ENCODE peak calls at places on chromosomes 2 and 18, in ten cellular contexts. J is GM12865, C is NT2/D1, Z is astrocyte of the hippocampus, X is GM10248, E is OCI-LY7, T is neural crest cell, N is GM03348, S is T-helper 17 cell, U is SK-MEL-5. I is an unnamed sample.

GRCh38 chr2:99879481-99879880 is 262.9 kb downstream of the AFF3 start:
- DNase-seq in J (no peak), C (no peak), Z (peak; percentile 45), X (no peak), E (no peak), T (no peak), N (no peak), S (no peak), U (peak; percentile 65), I (no peak)

GRCh38 chr2:73070651-73071451 is 661 bp downstream of the SFXN5 start:
- DNase-seq in J (peak; percentile 97), C (peak; percentile 90), Z (peak; percentile 99), X (peak; percentile 99), E (peak; percentile 93), T (peak; percentile 99), N (peak; percentile 100), S (peak; percentile 92), U (peak; percentile 97), I (peak; percentile 100)

GRCh38 chr2:68870215-68870614 is 982 bp downstream of the BMP10 start:
- DNase-seq in J (no peak), C (no peak), Z (no peak), X (no peak), E (peak; percentile 13), T (no peak), N (no peak), S (no peak), U (no peak), I (no peak)

GRCh38 chr2:68432696-68433658 is 34.1 kb downstream of the FBXO48 start:
- DNase-seq in J (no peak), C (no peak), Z (no peak), X (no peak), E (no peak), T (no peak), N (no peak), S (no peak), U (no peak), I (no peak)

GRCh38 chr18:12317664-12318333 is 9.8 kb downstream of the TUBB6 start:
- DNase-seq in J (no peak), C (no peak), Z (peak; percentile 26), X (no peak), E (peak; percentile 42), T (no peak), N (peak; percentile 55), S (no peak), U (no peak), I (no peak)

GRCh38 chr2:32946314-32947075 is at the start of gene LTBP1:
- DNase-seq in J (peak; percentile 72), C (peak; percentile 59), Z (peak; percentile 87), X (peak; percentile 79), E (peak; percentile 93), T (peak; percentile 62), N (peak; percentile 78), S (peak; percentile 48), U (peak; percentile 79), I (peak; percentile 86)

GRCh38 chr2:171149539-171149938 is 11.2 kb downstream of the TLK1 start:
- DNase-seq in J (no peak), C (no peak), Z (no peak), X (no peak), E (no peak), T (no peak), N (no peak), S (no peak), U (no peak), I (no peak)

GRCh38 chr18:65817178-65817577 is 66.4 kb downstream of the CDH7 start:
- DNase-seq in J (no peak), C (no peak), Z (no peak), X (no peak), E (no peak), T (no peak), N (no peak), S (no peak), U (no peak), I (no peak)

GRCh38 chr2:120743657-120744056 is 8.0 kb downstream of the GLI2 start:
- DNase-seq in J (no peak), C (no peak), Z (no peak), X (no peak), E (no peak), T (no peak), N (no peak), S (no peak), U (no peak), I (no peak)

GRCh38 chr18:11785444-11786055 is 65.7 kb upstream of the CHMP1B start:
- DNase-seq in J (no peak), C (no peak), Z (no peak), X (no peak), E (no peak), T (no peak), N (no peak), S (no peak), U (no peak), I (peak; percentile 32)

GRCh38 chr18:79631096-79631507 is 48.5 kb upstream of the CTDP1 start:
- DNase-seq in J (no peak), C (no peak), Z (no peak), X (no peak), E (no peak), T (no peak), N (no peak), S (no peak), U (no peak), I (no peak)

GRCh38 chr2:233265899-233266431 is 14.5 kb downstream of the ATG16L1 start:
- DNase-seq in J (peak; percentile 21), C (no peak), Z (no peak), X (peak; percentile 21), E (no peak), T (no peak), N (no peak), S (no peak), U (no peak), I (no peak)

GRCh38 chr2:175576270-175576669 is 394.8 kb upstream of the ATP5MC3 start:
- DNase-seq in J (no peak), C (no peak), Z (no peak), X (no peak), E (no peak), T (no peak), N (no peak), S (no peak), U (no peak), I (no peak)

GRCh38 chr2:64568836-64569235 is 44.7 kb downstream of the AFTPH start:
- DNase-seq in J (no peak), C (no peak), Z (no peak), X (no peak), E (no peak), T (no peak), N (no peak), S (no peak), U (no peak), I (no peak)

GRCh38 chr2:33073018-33073417 is 126.3 kb downstream of the LTBP1 start:
- DNase-seq in J (no peak), C (no peak), Z (no peak), X (no peak), E (no peak), T (no peak), N (peak; percentile 12), S (no peak), U (no peak), I (no peak)

GRCh38 chr18:35602193-35602820 is 20.8 kb downstream of the GALNT1 start:
- DNase-seq in J (no peak), C (no peak), Z (no peak), X (no peak), E (no peak), T (no peak), N (no peak), S (no peak), U (no peak), I (no peak)

GRCh38 chr2:205689837-205690236 is 7.5 kb downstream of the NRP2 start:
- DNase-seq in J (no peak), C (no peak), Z (peak; percentile 16), X (no peak), E (no peak), T (no peak), N (no peak), S (no peak), U (peak; percentile 54), I (peak; percentile 29)

GRCh38 chr2:24317491-24317920 is 42.8 kb downstream of the ITSN2 start:
- DNase-seq in J (no peak), C (no peak), Z (peak; percentile 42), X (no peak), E (no peak), T (no peak), N (peak; percentile 17), S (no peak), U (no peak), I (no peak)

GRCh38 chr2:59184281-59185020 is 943.3 kb upstream of the FANCL start:
- DNase-seq in J (no peak), C (no peak), Z (peak; percentile 20), X (no peak), E (no peak), T (no peak), N (peak; percentile 8), S (no peak), U (no peak), I (no peak)

GRCh38 chr2:63734510-63734909 is 107.2 kb upstream of the UGP2 start:
- DNase-seq in J (no peak), C (no peak), Z (no peak), X (no peak), E (no peak), T (no peak), N (no peak), S (no peak), U (no peak), I (no peak)

GRCh38 chr18:44474596-44474995 is 206.1 kb upstream of the SETBP1 start:
- DNase-seq in J (no peak), C (no peak), Z (peak; percentile 4), X (no peak), E (no peak), T (no peak), N (peak; percentile 9), S (no peak), U (no peak), I (no peak)

GRCh38 chr2:178377046-178377445 is 73.9 kb downstream of the PRKRA start:
- DNase-seq in J (no peak), C (no peak), Z (no peak), X (no peak), E (no peak), T (no peak), N (no peak), S (no peak), U (no peak), I (no peak)

GRCh38 chr2:115443550-115444185 is 1001.2 kb downstream of the DPP10 start:
- DNase-seq in J (no peak), C (no peak), Z (no peak), X (no peak), E (no peak), T (no peak), N (no peak), S (no peak), U (no peak), I (no peak)

GRCh38 chr2:170396799-170397459 is 219.0 kb downstream of the MYO3B start:
- DNase-seq in J (no peak), C (no peak), Z (peak; percentile 12), X (no peak), E (peak; percentile 10), T (no peak), N (peak; percentile 25), S (no peak), U (peak; percentile 34), I (no peak)

GRCh38 chr2:45849491-45850283 is 198.2 kb downstream of the PRKCE start:
- DNase-seq in J (peak; percentile 58), C (no peak), Z (peak; percentile 70), X (no peak), E (no peak), T (no peak), N (peak; percentile 82), S (no peak), U (no peak), I (no peak)

GRCh38 chr2:220946552-220946951 is 625.6 kb downstream of the EPHA4 start:
- DNase-seq in J (no peak), C (no peak), Z (no peak), X (no peak), E (no peak), T (no peak), N (no peak), S (no peak), U (peak; percentile 31), I (no peak)

GRCh38 chr2:177242136-177242987 is 22.2 kb downstream of the NFE2L2 start:
- DNase-seq in J (no peak), C (no peak), Z (peak; percentile 92), X (no peak), E (no peak), T (no peak), N (peak; percentile 85), S (no peak), U (peak; percentile 82), I (no peak)

GRCh38 chr2:101546376-101547058 is 71.6 kb upstream of the RFX8 start:
- DNase-seq in J (no peak), C (no peak), Z (peak; percentile 38), X (no peak), E (no peak), T (no peak), N (peak; percentile 35), S (no peak), U (peak; percentile 58), I (no peak)